ENCODE peak calls at places on chromosomes 13 and 19, in nine cellular contexts. N is cardiac muscle cell; K is psoas muscle; W is brain microvascular endothelial cell; E is tibial nerve; V is stomach; D is PC-3; S is choroid plexus epithelial cell; P is naive thymus-derived CD4-positive, alpha-beta T cell. A is an unnamed sample.

GRCh38 chr13:111967572-111968201 is 99.3 kb upstream of the SOX1 start:
- DNase-seq in W (no peak), S (no peak), N (no peak), D (no peak), P (no peak), E (no peak), V (no peak), K (no peak), A (no peak)

GRCh38 chr19:48900477-48901452 is 653 bp downstream of the NUCB1 start:
- DNase-seq in D (peak; percentile 23), V (no peak), P (peak; percentile 50), E (no peak), N (peak; percentile 62), W (no peak), S (peak; percentile 76), K (no peak), A (peak; percentile 61)

GRCh38 chr19:45952691-45953505 is 20.8 kb downstream of the NOVA2 start:
- DNase-seq in K (peak; percentile 47), P (peak; percentile 43), V (peak; percentile 35), E (no peak), S (peak; percentile 48), W (peak; percentile 7), D (peak; percentile 42), N (peak; percentile 76), A (peak; percentile 75)

GRCh38 chr19:7386308-7386707 is 37.6 kb downstream of the ARHGEF18 start:
- DNase-seq in E (no peak), S (no peak), N (no peak), W (no peak), V (no peak), P (no peak), D (peak; percentile 45), K (no peak), A (no peak)

GRCh38 chr13:82214341-82214740 is 1667.9 kb downstream of the SLITRK1 start:
- DNase-seq in E (no peak), N (no peak), D (no peak), P (no peak), K (no peak), S (no peak), V (no peak), W (no peak), A (no peak)

GRCh38 chr19:384801-385169 is 24.2 kb downstream of the C2CD4C start:
- DNase-seq in E (no peak), S (no peak), W (no peak), P (no peak), V (no peak), K (no peak), D (no peak), N (no peak), A (no peak)

GRCh38 chr13:74320282-74320681 is 186.1 kb upstream of the KLF12 start:
- DNase-seq in P (no peak), W (no peak), K (no peak), S (no peak), E (no peak), N (no peak), D (no peak), V (no peak), A (no peak)

GRCh38 chr13:84933797-84934196 is 865.4 kb downstream of the SLITRK6 start:
- DNase-seq in N (no peak), E (no peak), D (no peak), K (no peak), P (no peak), V (no peak), W (no peak), S (peak; percentile 8), A (no peak)

GRCh38 chr19:42249149-42249750 is 5.7 kb downstream of the ERF start:
- DNase-seq in N (no peak), S (no peak), D (no peak), K (no peak), V (no peak), W (no peak), P (no peak), E (no peak), A (no peak)

GRCh38 chr13:113548171-113548641 is 36.3 kb upstream of the TFDP1 start:
- DNase-seq in S (peak; percentile 78), E (no peak), D (no peak), K (no peak), P (no peak), W (no peak), N (peak; percentile 40), V (no peak), A (peak; percentile 79)

GRCh38 chr13:48235814-48236135 is 2.8 kb downstream of the ITM2B start:
- DNase-seq in W (no peak), P (no peak), V (no peak), N (no peak), K (no peak), S (no peak), E (no peak), D (no peak), A (peak; percentile 43)
- H3K4me3 ChIP-seq in W (peak overlapping the region; percentile 95), P (peak overlapping the region; percentile 61), V (peak overlapping the region; percentile 82), N (peak overlapping the region; percentile 97), K (peak overlapping the region; percentile 97), S (peak overlapping the region; percentile 99), E (peak overlapping the region; percentile 69), D (peak overlapping the region; percentile 88), A (peak overlapping the region; percentile 98)

GRCh38 chr13:75366380-75367280 is 115.3 kb downstream of the TBC1D4 start:
- DNase-seq in P (no peak), E (no peak), V (no peak), D (no peak), S (peak; percentile 38), W (no peak), K (no peak), N (no peak), A (no peak)
- H3K4me3 ChIP-seq in P (no peak overlapping the region), E (no peak overlapping the region), V (no peak overlapping the region), D (peak overlapping the region; percentile 42), S (no peak overlapping the region), W (no peak overlapping the region), K (peak overlapping the region; percentile 51), N (no peak overlapping the region), A (no peak overlapping the region)

GRCh38 chr13:41213316-41213715 is 18.9 kb upstream of the KBTBD7 start:
- DNase-seq in S (no peak), W (no peak), K (no peak), E (no peak), P (no peak), N (no peak), V (no peak), D (no peak), A (no peak)
- H3K4me3 ChIP-seq in S (no peak overlapping the region), W (no peak overlapping the region), K (no peak overlapping the region), E (no peak overlapping the region), P (no peak overlapping the region), N (no peak overlapping the region), V (no peak overlapping the region), D (no peak overlapping the region), A (no peak overlapping the region)

DNA sequence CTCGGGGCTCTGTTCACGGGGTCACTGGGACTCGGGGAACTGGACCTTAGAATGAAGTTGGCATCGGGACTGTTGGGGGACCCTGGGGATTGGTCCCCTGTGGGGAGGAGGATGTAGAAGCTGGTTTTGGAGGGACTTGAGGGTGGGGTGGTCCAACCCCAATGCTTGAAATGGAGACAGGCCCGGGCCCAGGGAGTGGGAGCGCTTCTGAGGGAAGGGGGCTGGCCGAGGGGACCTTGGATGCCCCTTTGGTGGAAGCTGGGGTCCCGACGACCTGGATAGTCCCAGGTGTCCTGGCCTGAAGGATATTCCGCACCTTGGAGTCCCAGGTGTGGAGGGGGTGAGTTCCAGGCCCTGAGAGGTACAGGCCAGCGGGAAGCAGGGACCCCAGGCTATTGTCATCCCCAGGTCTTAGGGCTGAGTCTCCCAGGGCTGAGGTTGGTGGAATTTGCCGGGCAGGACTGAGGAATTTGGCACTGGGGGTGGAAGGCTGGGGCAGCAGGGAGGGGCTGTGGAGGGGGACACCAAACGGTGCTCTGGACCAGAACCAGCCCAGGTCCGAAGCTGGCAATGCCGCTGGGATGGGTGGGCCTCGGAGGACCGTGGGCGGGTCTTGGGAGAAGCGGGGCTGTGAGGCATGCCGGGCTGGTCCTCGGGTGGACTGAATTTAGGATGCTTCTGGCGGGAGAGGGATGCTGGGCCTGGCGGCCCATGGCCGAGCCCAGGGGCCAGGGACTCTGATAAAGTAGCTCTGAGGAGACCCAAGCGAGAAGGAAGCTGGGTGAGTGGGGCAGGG is 1.8 kb downstream of the HDGFL2 start:
- DNase-seq in E (no peak), W (no peak), D (no peak), N (peak; percentile 19), S (no peak), K (no peak), P (no peak), V (no peak), A (no peak)
- H3K4me3 ChIP-seq in E (no peak overlapping the region), W (peak overlapping the region; percentile 75), D (peak overlapping the region; percentile 98), N (peak overlapping the region; percentile 91), S (peak overlapping the region; percentile 78), K (peak overlapping the region; percentile 91), P (no peak overlapping the region), V (peak overlapping the region; percentile 99), A (peak overlapping the region; percentile 77)

GRCh38 chr13:92805766-92806165 is 420.8 kb upstream of the GPC6 start:
- DNase-seq in N (no peak), P (no peak), K (no peak), V (no peak), S (no peak), W (no peak), D (no peak), E (no peak), A (no peak)
- H3K4me3 ChIP-seq in N (no peak overlapping the region), P (peak overlapping the region; percentile 14), K (peak overlapping the region; percentile 36), V (peak overlapping the region; percentile 28), S (peak overlapping the region; percentile 32), W (no peak overlapping the region), D (peak overlapping the region; percentile 59), E (peak overlapping the region; percentile 29), A (peak overlapping the region; percentile 34)

GRCh38 chr19:4284974-4285373 is 5.9 kb downstream of the SHD start:
- DNase-seq in V (no peak), N (no peak), W (no peak), S (no peak), D (no peak), E (no peak), P (no peak), K (no peak), A (no peak)

GRCh38 chr19:4278926-4279529 is at the start of gene SHD:
- DNase-seq in S (no peak), E (no peak), V (no peak), D (no peak), P (no peak), W (no peak), K (no peak), N (no peak), A (no peak)

GRCh38 chr19:4279530-4280422 is 710 bp downstream of the SHD start:
- DNase-seq in V (no peak), W (no peak), S (no peak), D (no peak), E (no peak), P (no peak), N (no peak), K (no peak), A (no peak)

GRCh38 chr19:4288091-4288777 is 9.2 kb downstream of the SHD start:
- DNase-seq in W (no peak), S (no peak), K (no peak), D (peak; percentile 9), E (no peak), V (no peak), N (no peak), P (no peak), A (no peak)

GRCh38 chr19:4284176-4284958 is 5.3 kb downstream of the SHD start:
- DNase-seq in W (peak; percentile 9), E (no peak), N (no peak), S (peak; percentile 19), K (no peak), V (no peak), D (peak; percentile 48), P (no peak), A (no peak)
- H3K4me3 ChIP-seq in W (no peak overlapping the region), E (no peak overlapping the region), N (no peak overlapping the region), S (no peak overlapping the region), K (no peak overlapping the region), V (no peak overlapping the region), D (no peak overlapping the region), P (no peak overlapping the region), A (no peak overlapping the region)

A was measured in fibroblast of the aortic adventitia.